ENCODE peak calls at places on chromosomes 6 and 20, in six cellular contexts. One of them, this sample, is unnamed.

GRCh38 chr20:56171087-56172012 is 77.2 kb upstream of the MC3R start:
- DNase-seq in HTR-8/SVneo: peak; percentile 45
- DNase-seq in AML-193: no peak
- DNase-seq in activated CD4-positive, alpha-beta T cell treated with anti-CD3 and anti-CD28 coated beads, Interleukin-2, amount 50 U/mL, for 4 hours: no peak
- DNase-seq in HepG2: peak; percentile 41
- DNase-seq in activated CD8-positive, alpha-beta memory T cell treated with anti-CD3 and anti-CD28 coated beads for 48 hours: no peak
- DNase-seq in this sample: no peak

GRCh38 chr6:114445846-114446245 is 103.0 kb upstream of the HS3ST5 start:
- DNase-seq in HTR-8/SVneo: no peak
- DNase-seq in AML-193: no peak
- DNase-seq in activated CD4-positive, alpha-beta T cell treated with anti-CD3 and anti-CD28 coated beads, Interleukin-2, amount 50 U/mL, for 4 hours: no peak
- DNase-seq in HepG2: no peak
- DNase-seq in activated CD8-positive, alpha-beta memory T cell treated with anti-CD3 and anti-CD28 coated beads for 48 hours: no peak
- DNase-seq in this sample: no peak

GRCh38 chr6:34246563-34247391 is 2.0 kb downstream of the SMIM29 start:
- DNase-seq in HTR-8/SVneo: no peak
- DNase-seq in AML-193: peak; percentile 37
- DNase-seq in activated CD4-positive, alpha-beta T cell treated with anti-CD3 and anti-CD28 coated beads, Interleukin-2, amount 50 U/mL, for 4 hours: peak; percentile 46
- DNase-seq in HepG2: peak; percentile 49
- DNase-seq in activated CD8-positive, alpha-beta memory T cell treated with anti-CD3 and anti-CD28 coated beads for 48 hours: no peak
- DNase-seq in this sample: peak; percentile 77

GRCh38 chr6:39714802-39715201 is 10.4 kb downstream of the KIF6 start:
- DNase-seq in HTR-8/SVneo: no peak
- DNase-seq in AML-193: no peak
- DNase-seq in activated CD4-positive, alpha-beta T cell treated with anti-CD3 and anti-CD28 coated beads, Interleukin-2, amount 50 U/mL, for 4 hours: no peak
- DNase-seq in HepG2: no peak
- DNase-seq in activated CD8-positive, alpha-beta memory T cell treated with anti-CD3 and anti-CD28 coated beads for 48 hours: no peak
- DNase-seq in this sample: no peak

GRCh38 chr6:110509617-110510231 is 33.3 kb upstream of the SLC22A16 start:
- DNase-seq in HTR-8/SVneo: no peak
- DNase-seq in AML-193: peak; percentile 55
- DNase-seq in activated CD4-positive, alpha-beta T cell treated with anti-CD3 and anti-CD28 coated beads, Interleukin-2, amount 50 U/mL, for 4 hours: no peak
- DNase-seq in HepG2: peak; percentile 46
- DNase-seq in activated CD8-positive, alpha-beta memory T cell treated with anti-CD3 and anti-CD28 coated beads for 48 hours: no peak
- DNase-seq in this sample: no peak

GRCh38 chr6:142803027-142803426 is 141.9 kb downstream of the HIVEP2 start:
- DNase-seq in HTR-8/SVneo: no peak
- DNase-seq in AML-193: no peak
- DNase-seq in activated CD4-positive, alpha-beta T cell treated with anti-CD3 and anti-CD28 coated beads, Interleukin-2, amount 50 U/mL, for 4 hours: no peak
- DNase-seq in HepG2: no peak
- DNase-seq in activated CD8-positive, alpha-beta memory T cell treated with anti-CD3 and anti-CD28 coated beads for 48 hours: no peak
- DNase-seq in this sample: no peak

GRCh38 chr6:72411872-72412708 is 209.8 kb upstream of the KCNQ5 start:
- DNase-seq in HTR-8/SVneo: peak; percentile 66
- DNase-seq in AML-193: peak; percentile 82
- DNase-seq in activated CD4-positive, alpha-beta T cell treated with anti-CD3 and anti-CD28 coated beads, Interleukin-2, amount 50 U/mL, for 4 hours: peak; percentile 61
- DNase-seq in HepG2: peak; percentile 44
- DNase-seq in activated CD8-positive, alpha-beta memory T cell treated with anti-CD3 and anti-CD28 coated beads for 48 hours: peak; percentile 64
- DNase-seq in this sample: peak; percentile 83

GRCh38 chr6:156725712-156726111 is 51.5 kb upstream of the ARID1B start:
- DNase-seq in HTR-8/SVneo: no peak
- DNase-seq in AML-193: no peak
- DNase-seq in activated CD4-positive, alpha-beta T cell treated with anti-CD3 and anti-CD28 coated beads, Interleukin-2, amount 50 U/mL, for 4 hours: no peak
- DNase-seq in HepG2: no peak
- DNase-seq in activated CD8-positive, alpha-beta memory T cell treated with anti-CD3 and anti-CD28 coated beads for 48 hours: no peak
- DNase-seq in this sample: no peak

GRCh38 chr6:382883-383420 is 8.6 kb upstream of the IRF4 start:
- DNase-seq in HTR-8/SVneo: no peak
- DNase-seq in AML-193: no peak
- DNase-seq in activated CD4-positive, alpha-beta T cell treated with anti-CD3 and anti-CD28 coated beads, Interleukin-2, amount 50 U/mL, for 4 hours: no peak
- DNase-seq in HepG2: no peak
- DNase-seq in activated CD8-positive, alpha-beta memory T cell treated with anti-CD3 and anti-CD28 coated beads for 48 hours: no peak
- DNase-seq in this sample: no peak

GRCh38 chr6:107511410-107512070 is 21.6 kb downstream of the SOBP start:
- DNase-seq in HTR-8/SVneo: no peak
- DNase-seq in AML-193: no peak
- DNase-seq in activated CD4-positive, alpha-beta T cell treated with anti-CD3 and anti-CD28 coated beads, Interleukin-2, amount 50 U/mL, for 4 hours: no peak
- DNase-seq in HepG2: no peak
- DNase-seq in activated CD8-positive, alpha-beta memory T cell treated with anti-CD3 and anti-CD28 coated beads for 48 hours: no peak
- DNase-seq in this sample: no peak

GRCh38 chr6:41901882-41902519 is 6.8 kb upstream of the USP49 start:
- DNase-seq in HTR-8/SVneo: no peak
- DNase-seq in AML-193: peak; percentile 69
- DNase-seq in activated CD4-positive, alpha-beta T cell treated with anti-CD3 and anti-CD28 coated beads, Interleukin-2, amount 50 U/mL, for 4 hours: peak; percentile 51
- DNase-seq in HepG2: no peak
- DNase-seq in activated CD8-positive, alpha-beta memory T cell treated with anti-CD3 and anti-CD28 coated beads for 48 hours: peak; percentile 11
- DNase-seq in this sample: no peak

GRCh38 chr6:71043902-71044301 is 87.0 kb upstream of the B3GAT2 start:
- DNase-seq in HTR-8/SVneo: no peak
- DNase-seq in AML-193: peak; percentile 8
- DNase-seq in activated CD4-positive, alpha-beta T cell treated with anti-CD3 and anti-CD28 coated beads, Interleukin-2, amount 50 U/mL, for 4 hours: no peak
- DNase-seq in HepG2: no peak
- DNase-seq in activated CD8-positive, alpha-beta memory T cell treated with anti-CD3 and anti-CD28 coated beads for 48 hours: no peak
- DNase-seq in this sample: no peak

GRCh38 chr6:109454483-109455160 is 950 bp downstream of the MICAL1 start:
- DNase-seq in HTR-8/SVneo: peak; percentile 25
- DNase-seq in AML-193: peak; percentile 87
- DNase-seq in activated CD4-positive, alpha-beta T cell treated with anti-CD3 and anti-CD28 coated beads, Interleukin-2, amount 50 U/mL, for 4 hours: peak; percentile 43
- DNase-seq in HepG2: no peak
- DNase-seq in activated CD8-positive, alpha-beta memory T cell treated with anti-CD3 and anti-CD28 coated beads for 48 hours: no peak
- DNase-seq in this sample: no peak

GRCh38 chr6:68729377-68729903 is 94.4 kb downstream of the ADGRB3 start:
- DNase-seq in HTR-8/SVneo: no peak
- DNase-seq in AML-193: no peak
- DNase-seq in activated CD4-positive, alpha-beta T cell treated with anti-CD3 and anti-CD28 coated beads, Interleukin-2, amount 50 U/mL, for 4 hours: no peak
- DNase-seq in HepG2: no peak
- DNase-seq in activated CD8-positive, alpha-beta memory T cell treated with anti-CD3 and anti-CD28 coated beads for 48 hours: no peak
- DNase-seq in this sample: no peak

GRCh38 chr6:157885876-157886275 is 62.8 kb downstream of the SNX9 start:
- DNase-seq in HTR-8/SVneo: no peak
- DNase-seq in AML-193: no peak
- DNase-seq in activated CD4-positive, alpha-beta T cell treated with anti-CD3 and anti-CD28 coated beads, Interleukin-2, amount 50 U/mL, for 4 hours: no peak
- DNase-seq in HepG2: no peak
- DNase-seq in activated CD8-positive, alpha-beta memory T cell treated with anti-CD3 and anti-CD28 coated beads for 48 hours: no peak
- DNase-seq in this sample: no peak

GRCh38 chr6:167712332-167713087 is 114.2 kb upstream of the AFDN start:
- DNase-seq in HTR-8/SVneo: no peak
- DNase-seq in AML-193: no peak
- DNase-seq in activated CD4-positive, alpha-beta T cell treated with anti-CD3 and anti-CD28 coated beads, Interleukin-2, amount 50 U/mL, for 4 hours: no peak
- DNase-seq in HepG2: no peak
- DNase-seq in activated CD8-positive, alpha-beta memory T cell treated with anti-CD3 and anti-CD28 coated beads for 48 hours: no peak
- DNase-seq in this sample: no peak

GRCh38 chr6:40999498-41000070 is 39.4 kb downstream of the UNC5CL start:
- DNase-seq in HTR-8/SVneo: peak; percentile 64
- DNase-seq in AML-193: peak; percentile 84
- DNase-seq in activated CD4-positive, alpha-beta T cell treated with anti-CD3 and anti-CD28 coated beads, Interleukin-2, amount 50 U/mL, for 4 hours: no peak
- DNase-seq in HepG2: peak; percentile 80
- DNase-seq in activated CD8-positive, alpha-beta memory T cell treated with anti-CD3 and anti-CD28 coated beads for 48 hours: no peak
- DNase-seq in this sample: peak; percentile 67

GRCh38 chr6:154508573-154509375 is 1.7 kb downstream of the CNKSR3 start:
- DNase-seq in HTR-8/SVneo: no peak
- DNase-seq in AML-193: no peak
- DNase-seq in activated CD4-positive, alpha-beta T cell treated with anti-CD3 and anti-CD28 coated beads, Interleukin-2, amount 50 U/mL, for 4 hours: no peak
- DNase-seq in HepG2: peak; percentile 92
- DNase-seq in activated CD8-positive, alpha-beta memory T cell treated with anti-CD3 and anti-CD28 coated beads for 48 hours: no peak
- DNase-seq in this sample: no peak

GRCh38 chr6:112934433-112935327 is 587.5 kb downstream of the RFPL4B start:
- DNase-seq in HTR-8/SVneo: no peak
- DNase-seq in AML-193: no peak
- DNase-seq in activated CD4-positive, alpha-beta T cell treated with anti-CD3 and anti-CD28 coated beads, Interleukin-2, amount 50 U/mL, for 4 hours: no peak
- DNase-seq in HepG2: no peak
- DNase-seq in activated CD8-positive, alpha-beta memory T cell treated with anti-CD3 and anti-CD28 coated beads for 48 hours: no peak
- DNase-seq in this sample: no peak

GRCh38 chr20:47727170-47727880 is 58.0 kb downstream of the SULF2 start:
- DNase-seq in HTR-8/SVneo: no peak
- DNase-seq in AML-193: peak; percentile 99
- DNase-seq in activated CD4-positive, alpha-beta T cell treated with anti-CD3 and anti-CD28 coated beads, Interleukin-2, amount 50 U/mL, for 4 hours: peak; percentile 36
- DNase-seq in HepG2: no peak
- DNase-seq in activated CD8-positive, alpha-beta memory T cell treated with anti-CD3 and anti-CD28 coated beads for 48 hours: peak; percentile 46
- DNase-seq in this sample: no peak